ENCODE peak calls at places on chromosomes 6 and 20, in ten cellular contexts. F is nephron progenitor cell; I is CD4-positive, alpha-beta T cell; N is GM12892; C is iPS-NIHi11; Q is SK-N-SH; R is stimulated activated CD4-positive, alpha-beta T cell treated with anti-CD3 and anti-CD28 coated beads, Interleukin-2, amount 100 ng/mL, for 48 hours; X is NCI-H1105 treated with DMSO at 0.1 percent for 48 hours; L is brain microvascular endothelial cell; S is HCT116. T is an unnamed sample.

GRCh38 chr20:17108896-17109295 is 117.9 kb upstream of the PCSK2 start:
- DNase-seq in C (no peak), L (no peak), Q (no peak), N (no peak), I (no peak), F (no peak), S (no peak), R (no peak), X (no peak), T (no peak)

GRCh38 chr6:139776051-139776450 is 401.6 kb upstream of the CITED2 start:
- DNase-seq in Q (no peak), X (no peak), S (no peak), F (no peak), C (peak; percentile 17), R (no peak), I (no peak), N (no peak), L (no peak), T (no peak)

GRCh38 chr20:32224463-32224862 is 16.8 kb downstream of the POFUT1 start:
- DNase-seq in Q (no peak), L (no peak), R (no peak), S (no peak), F (no peak), X (no peak), C (no peak), N (no peak), I (no peak), T (no peak)

GRCh38 chr6:47781732-47782131 is at the start of gene OPN5:
- DNase-seq in L (no peak), X (no peak), R (no peak), C (no peak), I (no peak), Q (no peak), N (no peak), S (no peak), F (no peak), T (no peak)

GRCh38 chr6:136464874-136465273 is 85.3 kb downstream of the MAP7 start:
- DNase-seq in C (no peak), F (no peak), X (no peak), R (no peak), S (no peak), L (no peak), I (no peak), N (no peak), Q (no peak), T (no peak)

GRCh38 chr20:61516398-61517208 is 264.5 kb downstream of the CDH4 start:
- DNase-seq in I (no peak), F (no peak), S (no peak), N (no peak), Q (no peak), R (no peak), C (no peak), L (no peak), X (no peak), T (no peak)

GRCh38 chr6:32862725-32863124 is 8.7 kb downstream of the PSMB9 start:
- DNase-seq in N (no peak), C (no peak), R (no peak), Q (no peak), I (no peak), F (no peak), L (no peak), X (no peak), S (no peak), T (no peak)

GRCh38 chr20:57223648-57224489 is 42.6 kb downstream of the BMP7 start:
- DNase-seq in Q (no peak), S (no peak), N (no peak), X (peak; percentile 9), L (no peak), I (no peak), F (no peak), C (no peak), R (no peak), T (no peak)

GRCh38 chr6:41546475-41546865 is 289 bp downstream of the FOXP4 start:
- DNase-seq in Q (no peak), I (no peak), C (no peak), R (peak; percentile 38), F (no peak), N (no peak), S (no peak), X (peak; percentile 50), L (no peak), T (no peak)

GRCh38 chr6:56725257-56725656 is 82.6 kb upstream of the DST start:
- DNase-seq in I (no peak), S (no peak), Q (no peak), R (no peak), F (no peak), X (no peak), L (no peak), C (no peak), N (no peak), T (no peak)

GRCh38 chr6:44064089-44064947 is 62.9 kb downstream of the MRPL14 start:
- DNase-seq in L (peak; percentile 99), N (no peak), I (no peak), X (no peak), R (no peak), S (no peak), C (no peak), F (no peak), Q (no peak), T (peak; percentile 88)

GRCh38 chr6:99905209-99906106 is 88.6 kb downstream of the MCHR2 start:
- DNase-seq in S (peak; percentile 60), I (no peak), Q (peak; percentile 24), C (peak; percentile 78), X (peak; percentile 78), L (peak; percentile 43), F (peak; percentile 11), R (no peak), N (no peak), T (no peak)

GRCh38 chr6:130000526-130001228 is 17.7 kb upstream of the L3MBTL3 start:
- DNase-seq in X (no peak), C (no peak), L (no peak), N (no peak), I (no peak), S (no peak), F (no peak), Q (no peak), R (no peak), T (no peak)